ENCODE peak calls at places on chromosomes 3 and 15, in six cellular contexts. One of them, this sample, is unnamed.

GRCh38 chr15:83837946-83838571 is 184.1 kb downstream of the ADAMTSL3 start:
- DNase-seq in IMR-90: peak
- DNase-seq in mesendoderm: peak
- DNase-seq in H9: peak
- DNase-seq in neuronal stem cell: peak
- DNase-seq in trophoblast cell: no peak
- DNase-seq in this sample: peak

GRCh38 chr3:149471991-149472390 is 2.5 kb upstream of the TM4SF4 start:
- DNase-seq in IMR-90: peak
- DNase-seq in mesendoderm: no peak
- DNase-seq in H9: no peak
- DNase-seq in neuronal stem cell: no peak
- DNase-seq in trophoblast cell: no peak
- DNase-seq in this sample: peak

GRCh38 chr15:80577552-80578205 is 117.4 kb upstream of the ABHD17C start:
- DNase-seq in IMR-90: no peak
- DNase-seq in mesendoderm: no peak
- DNase-seq in H9: peak
- DNase-seq in neuronal stem cell: no peak
- DNase-seq in trophoblast cell: no peak
- DNase-seq in this sample: no peak

GRCh38 chr3:157317895-157318294 is 118.8 kb upstream of the PTX3 start:
- DNase-seq in IMR-90: no peak
- DNase-seq in mesendoderm: no peak
- DNase-seq in H9: no peak
- DNase-seq in neuronal stem cell: no peak
- DNase-seq in trophoblast cell: no peak
- DNase-seq in this sample: no peak

GRCh38 chr3:151410891-151411559 is 26.5 kb upstream of the P2RY12 start:
- DNase-seq in IMR-90: peak
- DNase-seq in mesendoderm: no peak
- DNase-seq in H9: no peak
- DNase-seq in neuronal stem cell: no peak
- DNase-seq in trophoblast cell: no peak
- DNase-seq in this sample: peak

GRCh38 chr15:38251726-38252480 is 733 bp upstream of the SPRED1 start:
- DNase-seq in IMR-90: peak
- DNase-seq in mesendoderm: peak
- DNase-seq in H9: peak
- DNase-seq in neuronal stem cell: peak
- DNase-seq in trophoblast cell: peak
- DNase-seq in this sample: peak

GRCh38 chr3:55446860-55447259 is 40.2 kb downstream of the WNT5A start:
- DNase-seq in IMR-90: no peak
- DNase-seq in mesendoderm: no peak
- DNase-seq in H9: no peak
- DNase-seq in neuronal stem cell: no peak
- DNase-seq in trophoblast cell: peak
- DNase-seq in this sample: no peak

GRCh38 chr3:52120576-52121458 is 33.4 kb downstream of the POC1A start:
- DNase-seq in IMR-90: no peak
- DNase-seq in mesendoderm: no peak
- DNase-seq in H9: no peak
- DNase-seq in neuronal stem cell: no peak
- DNase-seq in trophoblast cell: no peak
- DNase-seq in this sample: no peak

GRCh38 chr3:128429275-128429674 is 37.4 kb downstream of the DNAJB8 start:
- DNase-seq in IMR-90: no peak
- DNase-seq in mesendoderm: no peak
- DNase-seq in H9: no peak
- DNase-seq in neuronal stem cell: no peak
- DNase-seq in trophoblast cell: no peak
- DNase-seq in this sample: no peak

GRCh38 chr15:38297623-38298388 is 45.2 kb downstream of the SPRED1 start:
- DNase-seq in IMR-90: peak
- DNase-seq in mesendoderm: no peak
- DNase-seq in H9: no peak
- DNase-seq in neuronal stem cell: no peak
- DNase-seq in trophoblast cell: no peak
- DNase-seq in this sample: no peak

GRCh38 chr15:69660114-69660513 is 207.5 kb downstream of the RPLP1 start:
- DNase-seq in IMR-90: no peak
- DNase-seq in mesendoderm: no peak
- DNase-seq in H9: no peak
- DNase-seq in neuronal stem cell: no peak
- DNase-seq in trophoblast cell: peak
- DNase-seq in this sample: no peak

GRCh38 chr3:48514431-48515227 is 10.7 kb upstream of the SHISA5 start:
- DNase-seq in IMR-90: no peak
- DNase-seq in mesendoderm: no peak
- DNase-seq in H9: no peak
- DNase-seq in neuronal stem cell: no peak
- DNase-seq in trophoblast cell: peak
- DNase-seq in this sample: no peak

GRCh38 chr3:105367063-105367405 is 325 bp downstream of the ALCAM start:
- DNase-seq in IMR-90: no peak
- DNase-seq in mesendoderm: no peak
- DNase-seq in H9: peak
- DNase-seq in neuronal stem cell: no peak
- DNase-seq in trophoblast cell: no peak
- DNase-seq in this sample: peak

GRCh38 chr15:72306211-72306785 is 13.7 kb downstream of the CELF6 start:
- DNase-seq in IMR-90: peak
- DNase-seq in mesendoderm: peak
- DNase-seq in H9: peak
- DNase-seq in neuronal stem cell: no peak
- DNase-seq in trophoblast cell: no peak
- DNase-seq in this sample: no peak

GRCh38 chr3:117853923-117854322 is 1144.3 kb downstream of the TUSC7 start:
- DNase-seq in IMR-90: peak
- DNase-seq in mesendoderm: peak
- DNase-seq in H9: no peak
- DNase-seq in neuronal stem cell: no peak
- DNase-seq in trophoblast cell: no peak
- DNase-seq in this sample: peak

GRCh38 chr3:178711753-178712152 is 175.5 kb downstream of the KCNMB2 start:
- DNase-seq in IMR-90: no peak
- DNase-seq in mesendoderm: no peak
- DNase-seq in H9: no peak
- DNase-seq in neuronal stem cell: no peak
- DNase-seq in trophoblast cell: no peak
- DNase-seq in this sample: no peak

GRCh38 chr15:23038741-23039150 is 623 bp downstream of the TUBGCP5 start:
- DNase-seq in IMR-90: peak
- DNase-seq in mesendoderm: peak
- DNase-seq in H9: no peak
- DNase-seq in neuronal stem cell: no peak
- DNase-seq in trophoblast cell: no peak
- DNase-seq in this sample: peak
- H3K4ac ChIP-seq in IMR-90: peak
- H3K4ac ChIP-seq in mesendoderm: peak
- H3K4ac ChIP-seq in H9: no peak
- H3K4ac ChIP-seq in neuronal stem cell: no peak
- H3K4ac ChIP-seq in trophoblast cell: peak
- H3K4ac ChIP-seq in this sample: no peak

GRCh38 chr3:191383104-191383503 is 52.8 kb upstream of the UTS2B start:
- DNase-seq in IMR-90: peak
- DNase-seq in mesendoderm: no peak
- DNase-seq in H9: no peak
- DNase-seq in neuronal stem cell: no peak
- DNase-seq in trophoblast cell: no peak
- DNase-seq in this sample: peak
- H2BK5ac ChIP-seq in IMR-90: peak
- H2BK5ac ChIP-seq in mesendoderm: no peak
- H2BK5ac ChIP-seq in H9: no peak
- H2BK5ac ChIP-seq in neuronal stem cell: no peak
- H2BK5ac ChIP-seq in trophoblast cell: no peak
- H2BK5ac ChIP-seq in this sample: no peak

GRCh38 chr3:16550676-16551341 is 37.3 kb upstream of the RFTN1 start:
- DNase-seq in IMR-90: peak
- DNase-seq in mesendoderm: peak
- DNase-seq in H9: peak
- DNase-seq in neuronal stem cell: peak
- DNase-seq in trophoblast cell: peak
- DNase-seq in this sample: peak
- H3K4ac ChIP-seq in IMR-90: peak
- H3K4ac ChIP-seq in mesendoderm: no peak
- H3K4ac ChIP-seq in H9: no peak
- H3K4ac ChIP-seq in neuronal stem cell: no peak
- H3K4ac ChIP-seq in trophoblast cell: no peak
- H3K4ac ChIP-seq in this sample: no peak

GRCh38 chr3:184361932-184362667 is 590 bp downstream of the POLR2H start:
- DNase-seq in IMR-90: peak
- DNase-seq in mesendoderm: peak
- DNase-seq in H9: peak
- DNase-seq in neuronal stem cell: no peak
- DNase-seq in trophoblast cell: peak
- DNase-seq in this sample: no peak
- H2BK5ac ChIP-seq in IMR-90: peak
- H2BK5ac ChIP-seq in mesendoderm: peak
- H2BK5ac ChIP-seq in H9: no peak
- H2BK5ac ChIP-seq in neuronal stem cell: peak
- H2BK5ac ChIP-seq in trophoblast cell: peak
- H2BK5ac ChIP-seq in this sample: peak

GRCh38 chr3:193974147-193974546 is 161.8 kb upstream of the HES1 start:
- DNase-seq in IMR-90: peak
- DNase-seq in mesendoderm: peak
- DNase-seq in H9: no peak
- DNase-seq in neuronal stem cell: no peak
- DNase-seq in trophoblast cell: no peak
- DNase-seq in this sample: peak
- H3K4ac ChIP-seq in IMR-90: no peak
- H3K4ac ChIP-seq in mesendoderm: peak
- H3K4ac ChIP-seq in H9: no peak
- H3K4ac ChIP-seq in neuronal stem cell: no peak
- H3K4ac ChIP-seq in trophoblast cell: no peak
- H3K4ac ChIP-seq in this sample: no peak